ENCODE peak calls at places on chromosomes 12 and 14, in six cellular contexts. D is posterior cingulate gyrus; W is caudate nucleus; P is HEK293T; I is NCI-H1092; Q is stimulated activated CD4-positive, alpha-beta T cell treated with anti-CD3 and anti-CD28 coated beads, TNF-alpha, amount 100 ng/mL, for 4 hours. X is an unnamed sample.

GRCh38 chr12:110531741-110532333 is 29.7 kb downstream of the RAD9B start:
- DNase-seq in W (no peak), Q (no peak), P (no peak), I (no peak), D (no peak), X (no peak)

GRCh38 chr14:24607081-24607480 is 2.4 kb downstream of the GZMH start:
- DNase-seq in P (no peak), D (no peak), I (no peak), W (no peak), Q (no peak), X (no peak)

GRCh38 chr14:79583738-79584405 is 627.4 kb downstream of the DIO2 start:
- DNase-seq in P (no peak), W (no peak), D (no peak), I (no peak), Q (no peak), X (no peak)

GRCh38 chr12:13187399-13187798 is 9.1 kb upstream of the EMP1 start:
- DNase-seq in Q (no peak), W (no peak), D (no peak), P (no peak), I (no peak), X (no peak)

GRCh38 chr12:104072099-104072498 is 7.8 kb downstream of the HCFC2 start:
- DNase-seq in W (no peak), D (no peak), Q (no peak), P (no peak), I (no peak), X (no peak)

GRCh38 chr14:103503296-103503695 is 19.3 kb downstream of the CKB start:
- DNase-seq in P (no peak), W (no peak), I (no peak), Q (no peak), D (no peak), X (no peak)

GRCh38 chr12:23169012-23170003 is 544.3 kb downstream of the ETNK1 start:
- DNase-seq in Q (no peak), W (no peak), D (no peak), P (no peak), I (no peak), X (no peak)

GRCh38 chr12:66648336-66648735 is 30.5 kb downstream of the GRIP1 start:
- DNase-seq in P (no peak), I (no peak), Q (no peak), D (no peak), W (no peak), X (no peak)

GRCh38 chr14:23357261-23357660 is 4.6 kb upstream of the SLC22A17 start:
- DNase-seq in I (no peak), P (no peak), Q (no peak), W (no peak), D (no peak), X (no peak)

GRCh38 chr12:57883700-57884099 is 37.2 kb upstream of the CTDSP2 start:
- DNase-seq in W (no peak), P (no peak), Q (no peak), I (no peak), D (no peak), X (no peak)

GRCh38 chr14:79483472-79483871 is 727.8 kb downstream of the DIO2 start:
- DNase-seq in W (no peak), I (no peak), D (no peak), Q (no peak), P (no peak), X (no peak)

GRCh38 chr14:54709867-54710266 is 142.9 kb downstream of the SAMD4A start:
- DNase-seq in Q (no peak), W (no peak), I (no peak), D (no peak), P (no peak), X (no peak)